ENCODE peak calls at places on chromosomes 3 and 15, in five cellular contexts. Q is GM23338, N is heart left ventricle, Z is dorsolateral prefrontal cortex, S is omental fat pad. G is an unnamed sample.

GRCh38 chr15:31332681-31333071 is 6.0 kb downstream of the KLF13 start:
- DNase-seq in Q (no peak), Z (no peak), N (no peak), S (no peak), G (no peak)

GRCh38 chr15:85592148-85592547 is 202.6 kb downstream of the KLHL25 start:
- DNase-seq in N (no peak), S (no peak), Q (peak), Z (no peak), G (peak)

GRCh38 chr3:131840151-131840797 is 194.5 kb downstream of the CPNE4 start:
- DNase-seq in S (no peak), Q (no peak), N (no peak), Z (no peak), G (peak)

GRCh38 chr15:41969851-41970431 is 2.4 kb downstream of the EHD4 start:
- DNase-seq in S (no peak), N (no peak), Q (no peak), Z (no peak), G (no peak)

GRCh38 chr15:64521726-64522164 is 61.4 kb downstream of the ZNF609 start:
- DNase-seq in Q (peak), N (peak), Z (peak), S (no peak), G (peak)

GRCh38 chr15:70324001-70324974 is 226.6 kb upstream of the TLE3 start:
- DNase-seq in N (no peak), Q (no peak), S (no peak), Z (no peak), G (peak)

GRCh38 chr3:29281265-29282228 is 676 bp downstream of the RBMS3 start:
- DNase-seq in Z (no peak), S (no peak), N (peak), Q (no peak), G (peak)

GRCh38 chr15:51625236-51625635 is 2.7 kb upstream of the DMXL2 start:
- DNase-seq in S (no peak), Q (no peak), N (no peak), Z (no peak), G (no peak)

GRCh38 chr15:28861031-28861534 is 12.6 kb upstream of the GOLGA6L7 start:
- DNase-seq in N (no peak), Z (no peak), S (no peak), Q (peak), G (no peak)

GRCh38 chr3:156691920-156692319 is 17.5 kb downstream of the TIPARP start:
- DNase-seq in N (no peak), S (no peak), Q (no peak), Z (no peak), G (peak)

GRCh38 chr15:58391088-58391487 is 40.7 kb upstream of the LIPC start:
- DNase-seq in Z (no peak), Q (no peak), S (no peak), N (no peak), G (no peak)

GRCh38 chr3:11379238-11379823 is 107.1 kb downstream of the ATG7 start:
- DNase-seq in N (no peak), Z (no peak), Q (peak), S (no peak), G (peak)

GRCh38 chr3:129596194-129597086 is 10.0 kb downstream of the PLXND1 start:
- DNase-seq in N (peak), Q (peak), Z (peak), S (no peak), G (no peak)

GRCh38 chr15:28096411-28096719 is 2.8 kb downstream of the OCA2 start:
- DNase-seq in Z (no peak), Q (no peak), N (no peak), S (no peak), G (no peak)

GRCh38 chr15:57037548-57037947 is 119.1 kb downstream of the TCF12 start:
- DNase-seq in N (no peak), Q (no peak), Z (no peak), S (no peak), G (no peak)

GRCh38 chr3:171615742-171616141 is 155.5 kb upstream of the TNIK start:
- DNase-seq in S (no peak), N (no peak), Q (no peak), Z (no peak), G (no peak)

GRCh38 chr3:127180859-127181258 is 12.1 kb upstream of the PRR23E start:
- DNase-seq in S (no peak), Z (no peak), Q (no peak), N (no peak), G (no peak)

GRCh38 chr3:5423076-5423475 is 235.6 kb downstream of the EDEM1 start:
- DNase-seq in Q (no peak), S (no peak), Z (no peak), N (no peak), G (no peak)

GRCh38 chr3:132006605-132007204 is 28.1 kb downstream of the CPNE4 start:
- DNase-seq in S (no peak), N (no peak), Q (peak), Z (no peak), G (peak)

GRCh38 chr3:195075941-195076875 is 194.8 kb downstream of the XXYLT1 start:
- DNase-seq in Z (no peak), N (peak), S (no peak), Q (no peak), G (no peak)

GRCh38 chr3:141399979-141400971 is 32.0 kb downstream of the ZBTB38 start:
- DNase-seq in N (no peak), Z (no peak), Q (peak), S (no peak), G (no peak)

GRCh38 chr3:90015688-90016356 is 908.4 kb downstream of the EPHA3 start:
- DNase-seq in Q (no peak), N (peak), S (no peak), Z (no peak), G (peak)

DNA sequence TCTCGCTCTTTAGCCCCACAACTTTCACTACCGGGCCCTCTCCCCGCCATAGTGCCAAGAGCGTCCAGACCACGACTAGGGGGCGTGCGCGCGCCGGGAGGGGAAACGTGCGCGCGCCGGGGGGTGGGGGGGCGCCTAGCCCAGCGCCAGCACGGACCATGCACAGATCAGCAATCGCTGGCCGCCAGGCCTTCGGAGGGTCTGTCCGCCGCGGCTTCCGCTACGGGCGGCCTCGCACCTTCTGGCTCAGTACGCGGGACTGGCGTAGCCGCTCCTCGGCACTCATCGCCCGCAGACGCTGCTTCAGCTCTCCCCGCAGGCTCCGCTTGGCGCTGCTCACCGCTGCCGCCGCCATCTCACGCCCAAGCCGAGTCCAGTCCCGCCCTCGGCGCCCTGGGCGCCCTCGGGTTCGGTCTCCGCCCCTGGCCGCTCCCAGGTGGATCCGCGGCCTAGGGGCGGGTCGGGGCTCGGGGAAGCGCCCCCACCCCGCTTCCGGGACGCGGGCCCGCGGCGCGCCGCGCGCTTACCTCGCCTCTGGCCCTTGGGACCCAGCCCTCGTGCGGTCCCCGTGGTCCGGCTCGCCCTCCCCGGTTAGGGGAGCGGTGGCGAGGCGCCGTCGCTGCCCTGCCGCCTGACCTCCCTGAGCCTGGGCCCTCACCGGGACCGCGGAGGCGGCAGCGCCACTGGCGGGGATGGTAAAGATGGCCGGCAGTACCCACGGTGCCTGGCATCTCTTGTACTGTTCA is at the start of gene MTHFS:
- DNase-seq in S (peak), Q (peak), N (peak), Z (peak), G (peak)
- TF ChIP-seq CTCF in S (no peak), Q (peak), N (peak), Z (peak), G (peak)

GRCh38 chr3:26114851-26115250 is 325.0 kb downstream of the OXSM start:
- DNase-seq in Q (no peak), N (no peak), S (no peak), Z (no peak), G (no peak)

DNA sequence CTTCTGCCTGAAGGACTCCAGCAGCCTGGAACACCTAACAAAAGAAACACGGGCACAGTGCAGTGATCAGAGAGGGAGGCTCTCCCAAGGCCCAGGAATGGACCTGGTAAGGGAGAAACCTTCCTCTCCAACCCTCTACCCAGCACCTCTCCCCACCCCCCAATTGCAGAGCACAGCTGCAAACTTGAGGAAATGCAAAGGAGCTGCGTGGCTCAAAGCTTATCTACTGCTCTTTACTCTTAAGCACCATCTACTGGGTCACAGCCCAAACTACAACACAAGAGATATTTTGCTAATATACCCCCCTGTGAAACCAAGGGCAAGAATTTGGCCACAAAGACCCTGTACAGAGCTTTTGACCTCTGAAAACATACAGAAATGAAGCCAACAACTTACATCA is 328.3 kb downstream of the OXSM start:
- DNase-seq in Q (peak), Z (no peak), S (no peak), N (no peak), G (no peak)
- TF ChIP-seq CTCF in Q (peak), Z (no peak), S (no peak), N (peak), G (peak)

GRCh38 chr15:100810229-100810628 is 69.4 kb upstream of the ALDH1A3 start:
- DNase-seq in Z (no peak), N (no peak), Q (no peak), S (no peak), G (no peak)

GRCh38 chr15:100807028-100807427 is 72.6 kb upstream of the ALDH1A3 start:
- DNase-seq in Z (no peak), S (no peak), N (no peak), Q (no peak), G (no peak)

GRCh38 chr15:100809151-100809550 is 70.5 kb upstream of the ALDH1A3 start:
- DNase-seq in S (no peak), N (no peak), Q (no peak), Z (no peak), G (peak)

GRCh38 chr15:100809587-100809986 is 70.0 kb upstream of the ALDH1A3 start:
- DNase-seq in N (no peak), S (no peak), Z (no peak), Q (no peak), G (no peak)

DNA sequence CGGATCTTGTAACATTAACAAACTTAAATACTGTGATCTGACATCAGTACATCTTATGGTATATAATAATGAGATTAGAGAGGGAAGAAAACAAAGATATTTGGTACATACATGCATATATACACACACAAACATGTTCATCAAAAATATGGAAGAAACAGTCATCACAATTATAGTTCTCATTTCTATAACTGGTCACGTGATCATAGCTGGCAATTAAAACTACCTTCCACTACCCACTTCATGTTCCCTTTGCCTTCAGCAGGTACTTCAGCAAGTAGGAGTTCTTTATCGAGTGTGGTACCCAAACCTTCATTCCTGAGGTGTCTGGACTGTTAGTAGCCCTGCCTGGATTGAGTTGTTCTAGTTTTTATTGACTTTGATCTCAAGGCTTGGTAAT is 70.9 kb upstream of the ALDH1A3 start:
- DNase-seq in Z (no peak), Q (no peak), N (no peak), S (no peak), G (no peak)
- TF ChIP-seq CTCF in Z (no peak), Q (no peak), N (no peak), S (no peak), G (no peak)

GRCh38 chr15:88812137-88812536 is 8.9 kb downstream of the ACAN start:
- DNase-seq in Q (no peak), S (no peak), Z (no peak), N (no peak), G (no peak)
- TF ChIP-seq CTCF in Q (no peak), S (no peak), Z (no peak), N (no peak), G (no peak)

GRCh38 chr15:62250978-62251377 is 85.9 kb upstream of the C2CD4B start:
- DNase-seq in Z (no peak), Q (no peak), S (no peak), N (no peak), G (no peak)

GRCh38 chr15:62257991-62258390 is 92.9 kb upstream of the C2CD4B start:
- DNase-seq in Z (no peak), Q (no peak), S (no peak), N (no peak), G (no peak)

GRCh38 chr15:62254137-62254934 is 89.3 kb upstream of the C2CD4B start:
- DNase-seq in N (peak), S (peak), Q (peak), Z (no peak), G (no peak)

GRCh38 chr15:62250176-62250575 is 85.1 kb upstream of the C2CD4B start:
- DNase-seq in S (no peak), Z (no peak), Q (no peak), N (no peak), G (no peak)

DNA sequence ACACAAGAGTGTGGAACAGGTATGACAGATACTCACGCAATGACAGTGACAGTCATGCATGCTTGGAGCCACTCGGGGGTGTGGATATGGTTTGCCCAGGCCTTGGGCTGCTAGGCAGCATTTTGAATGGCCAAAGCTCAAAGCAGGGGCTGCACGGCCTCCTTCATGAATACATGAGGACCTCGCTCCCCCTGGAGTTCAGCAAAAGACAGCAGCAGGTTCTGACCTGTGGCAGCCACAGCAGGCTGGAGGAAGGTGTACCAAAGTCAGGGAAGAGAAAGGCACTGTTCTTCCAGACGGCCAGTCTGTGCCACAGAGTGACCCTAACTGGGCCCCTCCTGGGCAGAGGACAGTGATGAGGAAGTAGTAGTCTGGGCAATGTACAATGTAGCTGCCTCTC is 88.2 kb upstream of the C2CD4B start:
- DNase-seq in Z (no peak), Q (peak), N (no peak), S (no peak), G (no peak)
- TF ChIP-seq CTCF in Z (no peak), Q (peak), N (no peak), S (no peak), G (no peak)